ENCODE peak calls at places on chromosomes 7 and 10, in ten cellular contexts. One of them, this sample, is unnamed.

GRCh38 chr10:55400075-55400474 is 599.0 kb upstream of the PCDH15 start:
- DNase-seq in lower leg skin: no peak
- DNase-seq in HEK293T: no peak
- DNase-seq in left lung: no peak
- DNase-seq in cardiac muscle cell: no peak
- DNase-seq in stimulated activated CD4-positive, alpha-beta T cell treated with anti-CD3 and anti-CD28 coated beads, Interleukin-15, amount 100 ng/mL, for 1 hour: no peak
- DNase-seq in foreskin fibroblast: no peak
- DNase-seq in NT2/D1: no peak
- DNase-seq in heart left ventricle: no peak
- DNase-seq in activated T-helper 1 cell treated with Interleukin-2 at 50 U/mL for 16 hours: no peak
- DNase-seq in this sample: no peak

GRCh38 chr10:23481351-23481961 is 42.6 kb downstream of the OTUD1 start:
- DNase-seq in lower leg skin: no peak
- DNase-seq in HEK293T: no peak
- DNase-seq in left lung: no peak
- DNase-seq in cardiac muscle cell: no peak
- DNase-seq in stimulated activated CD4-positive, alpha-beta T cell treated with anti-CD3 and anti-CD28 coated beads, Interleukin-15, amount 100 ng/mL, for 1 hour: no peak
- DNase-seq in foreskin fibroblast: no peak
- DNase-seq in NT2/D1: no peak
- DNase-seq in heart left ventricle: no peak
- DNase-seq in activated T-helper 1 cell treated with Interleukin-2 at 50 U/mL for 16 hours: no peak
- DNase-seq in this sample: no peak

GRCh38 chr7:142481548-142481947 is 223.7 kb upstream of the PRSS58 start:
- DNase-seq in lower leg skin: no peak
- DNase-seq in HEK293T: no peak
- DNase-seq in left lung: no peak
- DNase-seq in cardiac muscle cell: peak; percentile 38
- DNase-seq in stimulated activated CD4-positive, alpha-beta T cell treated with anti-CD3 and anti-CD28 coated beads, Interleukin-15, amount 100 ng/mL, for 1 hour: no peak
- DNase-seq in foreskin fibroblast: peak; percentile 34
- DNase-seq in NT2/D1: no peak
- DNase-seq in heart left ventricle: no peak
- DNase-seq in activated T-helper 1 cell treated with Interleukin-2 at 50 U/mL for 16 hours: no peak
- DNase-seq in this sample: no peak

GRCh38 chr7:143408686-143409551 is at the start of gene EPHA1:
- DNase-seq in lower leg skin: no peak
- DNase-seq in HEK293T: peak; percentile 50
- DNase-seq in left lung: no peak
- DNase-seq in cardiac muscle cell: peak; percentile 30
- DNase-seq in stimulated activated CD4-positive, alpha-beta T cell treated with anti-CD3 and anti-CD28 coated beads, Interleukin-15, amount 100 ng/mL, for 1 hour: peak; percentile 27
- DNase-seq in foreskin fibroblast: no peak
- DNase-seq in NT2/D1: peak; percentile 67
- DNase-seq in heart left ventricle: peak; percentile 24
- DNase-seq in activated T-helper 1 cell treated with Interleukin-2 at 50 U/mL for 16 hours: peak; percentile 34
- DNase-seq in this sample: peak; percentile 75

GRCh38 chr7:136006208-136006607 is 29.0 kb upstream of the MTPN start:
- DNase-seq in lower leg skin: no peak
- DNase-seq in HEK293T: no peak
- DNase-seq in left lung: no peak
- DNase-seq in cardiac muscle cell: no peak
- DNase-seq in stimulated activated CD4-positive, alpha-beta T cell treated with anti-CD3 and anti-CD28 coated beads, Interleukin-15, amount 100 ng/mL, for 1 hour: no peak
- DNase-seq in foreskin fibroblast: no peak
- DNase-seq in NT2/D1: no peak
- DNase-seq in heart left ventricle: no peak
- DNase-seq in activated T-helper 1 cell treated with Interleukin-2 at 50 U/mL for 16 hours: no peak
- DNase-seq in this sample: no peak

GRCh38 chr10:117673611-117674010 is 131.1 kb downstream of the EMX2 start:
- DNase-seq in lower leg skin: no peak
- DNase-seq in HEK293T: no peak
- DNase-seq in left lung: no peak
- DNase-seq in cardiac muscle cell: no peak
- DNase-seq in stimulated activated CD4-positive, alpha-beta T cell treated with anti-CD3 and anti-CD28 coated beads, Interleukin-15, amount 100 ng/mL, for 1 hour: no peak
- DNase-seq in foreskin fibroblast: no peak
- DNase-seq in NT2/D1: no peak
- DNase-seq in heart left ventricle: no peak
- DNase-seq in activated T-helper 1 cell treated with Interleukin-2 at 50 U/mL for 16 hours: no peak
- DNase-seq in this sample: no peak

GRCh38 chr7:88967432-88967831 is 171.9 kb upstream of the TEX47 start:
- DNase-seq in lower leg skin: no peak
- DNase-seq in HEK293T: no peak
- DNase-seq in left lung: no peak
- DNase-seq in cardiac muscle cell: no peak
- DNase-seq in stimulated activated CD4-positive, alpha-beta T cell treated with anti-CD3 and anti-CD28 coated beads, Interleukin-15, amount 100 ng/mL, for 1 hour: no peak
- DNase-seq in foreskin fibroblast: no peak
- DNase-seq in NT2/D1: no peak
- DNase-seq in heart left ventricle: no peak
- DNase-seq in activated T-helper 1 cell treated with Interleukin-2 at 50 U/mL for 16 hours: no peak
- DNase-seq in this sample: no peak

GRCh38 chr7:24702674-24703235 is 54.5 kb downstream of the GSDME start:
- DNase-seq in lower leg skin: no peak
- DNase-seq in HEK293T: no peak
- DNase-seq in left lung: no peak
- DNase-seq in cardiac muscle cell: peak; percentile 35
- DNase-seq in stimulated activated CD4-positive, alpha-beta T cell treated with anti-CD3 and anti-CD28 coated beads, Interleukin-15, amount 100 ng/mL, for 1 hour: no peak
- DNase-seq in foreskin fibroblast: peak; percentile 16
- DNase-seq in NT2/D1: no peak
- DNase-seq in heart left ventricle: no peak
- DNase-seq in activated T-helper 1 cell treated with Interleukin-2 at 50 U/mL for 16 hours: no peak
- DNase-seq in this sample: no peak

GRCh38 chr7:22251284-22251683 is 105.7 kb downstream of the RAPGEF5 start:
- DNase-seq in lower leg skin: no peak
- DNase-seq in HEK293T: no peak
- DNase-seq in left lung: no peak
- DNase-seq in cardiac muscle cell: no peak
- DNase-seq in stimulated activated CD4-positive, alpha-beta T cell treated with anti-CD3 and anti-CD28 coated beads, Interleukin-15, amount 100 ng/mL, for 1 hour: no peak
- DNase-seq in foreskin fibroblast: no peak
- DNase-seq in NT2/D1: no peak
- DNase-seq in heart left ventricle: no peak
- DNase-seq in activated T-helper 1 cell treated with Interleukin-2 at 50 U/mL for 16 hours: no peak
- DNase-seq in this sample: no peak